ENCODE peak calls at places on chromosomes 4 and X, in four cellular contexts. R, K, P and C are unnamed samples.

GRCh38 chrX:50168305-50168704 is 32.5 kb downstream of the AKAP4 start:
- DNase-seq in P (no peak), K (no peak), R (no peak), C (no peak)

GRCh38 chr4:130747842-130748241 is 1651.9 kb downstream of the C4orf33 start:
- DNase-seq in P (no peak), R (no peak), K (no peak), C (no peak)

GRCh38 chr4:107216379-107216778 is 180.3 kb upstream of the DKK2 start:
- DNase-seq in P (no peak), K (no peak), R (no peak), C (peak; percentile 22)

GRCh38 chr4:107577743-107578142 is 142.3 kb downstream of the PAPSS1 start:
- DNase-seq in K (no peak), R (no peak), P (no peak), C (no peak)

GRCh38 chrX:340641-341423 is 22.2 kb upstream of the GTPBP6 start:
- DNase-seq in P (peak; percentile 78), R (no peak), K (peak; percentile 15), C (no peak)

GRCh38 chr4:159341486-159341885 is 238.6 kb downstream of the RAPGEF2 start:
- DNase-seq in R (no peak), P (no peak), K (no peak), C (peak; percentile 18)

GRCh38 chr4:169948271-169948670 is 77.9 kb downstream of the MFAP3L start:
- DNase-seq in K (no peak), P (no peak), R (no peak), C (no peak)

GRCh38 chr4:173333658-173334084 is 487 bp downstream of the HMGB2 start:
- DNase-seq in R (peak; percentile 10), P (peak; percentile 93), K (peak; percentile 80), C (peak; percentile 37)

GRCh38 chrX:126836195-126836594 is 16.7 kb downstream of the PRR32 start:
- DNase-seq in R (no peak), K (no peak), P (no peak), C (no peak)

GRCh38 chrX:3442685-3443084 is 96.2 kb upstream of the MXRA5 start:
- DNase-seq in P (no peak), R (no peak), K (no peak), C (no peak)

GRCh38 chrX:132622130-132622529 is 133.3 kb upstream of the MBNL3 start:
- DNase-seq in R (peak; percentile 57), K (no peak), P (no peak), C (peak; percentile 5)

GRCh38 chrX:147958316-147958715 is 22.8 kb upstream of the FMR1NB start:
- DNase-seq in P (no peak), K (no peak), R (peak; percentile 52), C (peak; percentile 82)

GRCh38 chrX:41491267-41492004 is 44.3 kb downstream of the NYX start:
- DNase-seq in K (no peak), R (peak; percentile 96), P (no peak), C (peak; percentile 85)

GRCh38 chr4:24382381-24382780 is 202.0 kb downstream of the DHX15 start:
- DNase-seq in K (no peak), P (no peak), R (peak; percentile 91), C (no peak)

GRCh38 chr4:61070269-61070668 is 129.9 kb upstream of the ADGRL3 start:
- DNase-seq in R (no peak), P (no peak), K (no peak), C (no peak)

GRCh38 chrX:103310592-103311400 is at the start of gene BEX2:
- DNase-seq in R (no peak), P (peak; percentile 93), K (peak; percentile 85), C (no peak)

GRCh38 chrX:140913802-140914501 is 88.4 kb upstream of the SPANXB1 start:
- DNase-seq in R (no peak), K (no peak), P (no peak), C (no peak)

GRCh38 chr4:153573881-153574807 is 108.0 kb downstream of the TMEM131L start:
- DNase-seq in K (peak; percentile 73), P (no peak), R (peak; percentile 76), C (peak; percentile 92)

GRCh38 chr4:48255959-48256342 is 13.7 kb downstream of the TEC start:
- DNase-seq in R (no peak), K (no peak), P (no peak), C (no peak)
- TF ChIP-seq CTCF in R (no peak), K (no peak), P (no peak), C (no peak)

GRCh38 chrX:78104447-78105176 is 564 bp downstream of the PGK1 start:
- DNase-seq in R (peak; percentile 23), P (peak; percentile 90), K (peak; percentile 60), C (peak; percentile 64)

GRCh38 chrX:78102100-78102499 is 1.9 kb upstream of the PGK1 start:
- DNase-seq in K (no peak), R (no peak), P (no peak), C (no peak)

GRCh38 chrX:78105944-78106650 is 2.0 kb downstream of the PGK1 start:
- DNase-seq in R (no peak), K (no peak), P (no peak), C (no peak)

GRCh38 chrX:78103656-78104446 is at the start of gene PGK1:
- DNase-seq in K (peak; percentile 96), P (peak; percentile 98), R (peak; percentile 95), C (peak; percentile 98)

GRCh38 chrX:78103001-78103634 is 930 bp upstream of the PGK1 start:
- DNase-seq in P (no peak), R (no peak), K (peak; percentile 34), C (no peak)
- H3K4me3 ChIP-seq in P (no peak overlapping the region), R (peak overlapping the region; percentile 51), K (no peak overlapping the region), C (peak overlapping the region; percentile 59)

GRCh38 chr4:103994059-103994458 is 274.3 kb upstream of the TACR3 start:
- DNase-seq in R (no peak), P (no peak), K (no peak), C (no peak)
- TF ChIP-seq CTCF in R (no peak), P (no peak), K (no peak), C (no peak)

GRCh38 chrX:54042609-54043010 is 1.7 kb downstream of the PHF8 start:
- DNase-seq in P (no peak), K (peak; percentile 37), R (peak; percentile 48), C (peak; percentile 55)
- H3K4me3 ChIP-seq in P (no peak overlapping the region), K (no peak overlapping the region), R (peak overlapping the region; percentile 60), C (peak overlapping the region; percentile 73)

GRCh38 chr4:184651899-184652298 is 2.4 kb downstream of the PRIMPOL start:
- DNase-seq in K (no peak), R (no peak), P (no peak), C (no peak)

GRCh38 chr4:184647391-184648101 is 1.7 kb downstream of the CASP3 start:
- DNase-seq in R (no peak), P (no peak), K (no peak), C (peak; percentile 15)

GRCh38 chr4:184648220-184649025 is 824 bp downstream of the CASP3 start:
- DNase-seq in K (peak; percentile 79), R (peak; percentile 56), P (peak; percentile 93), C (peak; percentile 51)

GRCh38 chr4:184649971-184650855 is 675 bp downstream of the PRIMPOL start:
- DNase-seq in P (no peak), R (peak; percentile 42), K (no peak), C (peak; percentile 43)

DNA sequence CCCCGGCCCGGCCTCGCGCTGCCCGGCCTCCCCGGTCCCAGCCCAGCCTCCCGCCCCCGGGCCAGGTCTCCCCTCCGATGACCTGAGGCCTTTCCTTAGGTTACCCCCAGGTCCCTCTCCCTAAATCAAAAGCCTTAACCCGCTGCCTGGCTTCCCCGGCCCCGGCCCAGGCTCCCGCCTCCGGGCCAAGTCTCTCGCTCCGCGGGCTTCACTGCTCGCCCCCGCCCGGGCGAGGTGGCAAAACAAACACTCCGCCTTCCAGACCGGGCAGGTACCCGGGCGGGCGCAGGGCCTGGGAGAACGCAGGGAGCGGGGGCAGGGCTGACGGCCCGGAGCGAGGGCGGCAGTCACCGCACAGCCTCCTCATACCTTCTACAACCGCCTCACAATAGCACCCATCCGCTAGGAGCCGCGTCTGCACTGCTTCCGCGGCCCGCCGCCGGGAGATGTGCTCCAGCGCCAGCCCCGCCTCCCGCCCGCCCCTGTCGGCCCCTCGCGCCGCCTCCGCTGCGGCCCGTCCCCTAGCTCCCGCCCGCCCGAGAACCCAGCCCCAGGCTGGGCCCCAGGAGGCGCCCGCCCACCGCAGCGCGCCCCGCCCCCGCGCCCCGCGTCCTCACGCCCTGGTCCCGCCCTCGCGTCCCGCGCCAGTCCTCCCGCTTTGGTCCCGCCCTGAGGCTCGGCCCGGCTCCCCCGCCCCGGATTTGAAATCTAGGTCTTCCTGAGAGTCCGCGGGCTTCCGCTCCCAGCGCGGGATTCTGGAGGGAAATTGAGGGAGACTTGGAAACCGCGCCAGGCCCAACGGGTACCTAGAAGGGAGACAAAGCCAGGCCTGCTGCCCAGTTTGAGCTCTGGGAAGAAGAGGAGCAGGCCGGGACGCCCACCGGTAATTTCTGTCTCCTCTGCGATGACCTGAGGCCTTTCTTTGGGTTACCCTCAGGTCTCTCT is at the start of the genes CASP3 and PRIMPOL:
- DNase-seq in P (peak; percentile 99), K (peak; percentile 99), R (peak; percentile 81), C (peak; percentile 95)
- TF ChIP-seq CTCF in P (no peak), K (peak; percentile 22), R (no peak), C (peak; percentile 31)